ENCODE peak calls at places on chromosomes 6 and 20, in ten cellular contexts. I is AG04449; M is bronchial epithelial cell; Z is fibroblast of mammary gland; A is MG63; X is body of pancreas; O is PC-9; W is AG04450; U is Jurkat, Clone E6-1; D is mucosa of descending colon. J is an unnamed sample.
A peak's percentile ranks its signal among the peaks of the same experiment; 100 is the strongest.

GRCh38 chr6:154868143-154868594 is 126.9 kb upstream of the TIAM2 start:
- DNase-seq in I (no peak), A (no peak), X (no peak), D (no peak), O (no peak), U (peak; percentile 14), W (peak; percentile 34), Z (peak; percentile 75), M (peak; percentile 50), J (no peak)

GRCh38 chr20:22303523-22303922 is 280.8 kb downstream of the FOXA2 start:
- DNase-seq in Z (peak; percentile 7), D (no peak), A (no peak), O (no peak), U (no peak), X (no peak), I (no peak), W (no peak), M (no peak), J (no peak)

GRCh38 chr6:133680994-133681393 is 207.9 kb upstream of the TCF21 start:
- DNase-seq in M (no peak), O (no peak), A (no peak), I (no peak), U (no peak), Z (no peak), W (no peak), X (no peak), D (no peak), J (no peak)

GRCh38 chr6:63492476-63492875 is 79.8 kb upstream of the LOC128125822 start:
- DNase-seq in D (peak; percentile 44), A (no peak), O (no peak), W (no peak), Z (no peak), I (no peak), M (no peak), X (no peak), U (no peak), J (no peak)

GRCh38 chr6:91029211-91029610 is 442.3 kb upstream of the MAP3K7 start:
- DNase-seq in X (no peak), O (no peak), D (no peak), A (no peak), Z (no peak), I (no peak), U (no peak), M (no peak), W (no peak), J (no peak)

GRCh38 chr6:45136495-45136894 is 191.6 kb upstream of the RUNX2 start:
- DNase-seq in X (no peak), D (no peak), Z (no peak), W (no peak), O (no peak), U (no peak), A (no peak), I (no peak), M (no peak), J (no peak)

GRCh38 chr20:44621325-44621724 is 30.2 kb downstream of the ADA start:
- DNase-seq in I (no peak), D (no peak), Z (no peak), W (no peak), O (no peak), A (no peak), X (no peak), M (no peak), U (no peak), J (no peak)

GRCh38 chr6:170434821-170435155 is 118.3 kb downstream of the PSMB1 start:
- DNase-seq in I (no peak), M (no peak), W (no peak), U (no peak), D (no peak), O (no peak), Z (no peak), X (no peak), A (no peak), J (no peak)

GRCh38 chr6:28224131-28225055 is 682 bp upstream of the ZSCAN9 start:
- DNase-seq in A (no peak), U (no peak), Z (no peak), M (no peak), I (no peak), D (no peak), O (no peak), X (no peak), W (no peak), J (no peak)

GRCh38 chr6:33319939-33320314 is 2.4 kb upstream of the ZBTB22 start:
- DNase-seq in A (no peak), I (no peak), M (no peak), Z (no peak), X (no peak), U (no peak), O (no peak), D (no peak), W (no peak), J (no peak)
- H3K4me3 ChIP-seq in A (no peak overlapping the region), I (peak overlapping the region; percentile 34), M (no peak overlapping the region), Z (peak overlapping the region; percentile 23), X (no peak overlapping the region), U (no peak overlapping the region), O (no peak overlapping the region), D (no peak overlapping the region), W (peak overlapping the region; percentile 78), J (no peak overlapping the region)

GRCh38 chr20:6053776-6054688 is at the start of gene LRRN4:
- DNase-seq in O (peak; percentile 79), D (no peak), X (peak; percentile 34), U (no peak), M (peak; percentile 89), W (no peak), Z (peak; percentile 12), A (peak; percentile 10), I (no peak), J (peak; percentile 83)
- H3K4me3 ChIP-seq in O (peak within 1 kb of the TSS; percentile 10), D (no peak within 1 kb of the TSS), X (no peak within 1 kb of the TSS), U (no peak within 1 kb of the TSS), M (no peak within 1 kb of the TSS), W (no peak within 1 kb of the TSS), Z (no peak within 1 kb of the TSS), A (no peak within 1 kb of the TSS), I (peak within 1 kb of the TSS; percentile 3), J (no peak within 1 kb of the TSS)

GRCh38 chr20:59004763-59005522 is 2.1 kb downstream of the CTSZ start:
- DNase-seq in O (no peak), W (no peak), Z (no peak), A (no peak), I (no peak), U (peak; percentile 71), X (no peak), D (peak; percentile 77), M (no peak), J (peak; percentile 85)

GRCh38 chr20:59005523-59006166 is 1.4 kb downstream of the CTSZ start:
- DNase-seq in O (no peak), M (no peak), A (no peak), I (no peak), D (no peak), W (no peak), Z (no peak), X (no peak), U (no peak), J (peak; percentile 58)

GRCh38 chr20:59002874-59003399 is 4.1 kb downstream of the CTSZ start:
- DNase-seq in Z (peak; percentile 26), A (no peak), U (no peak), I (no peak), W (no peak), D (no peak), X (no peak), O (no peak), M (no peak), J (peak; percentile 71)

GRCh38 chr20:59003836-59004492 is 3.1 kb downstream of the CTSZ start:
- DNase-seq in X (no peak), A (no peak), W (no peak), M (no peak), U (no peak), Z (no peak), I (no peak), D (no peak), O (no peak), J (peak; percentile 65)

DNA sequence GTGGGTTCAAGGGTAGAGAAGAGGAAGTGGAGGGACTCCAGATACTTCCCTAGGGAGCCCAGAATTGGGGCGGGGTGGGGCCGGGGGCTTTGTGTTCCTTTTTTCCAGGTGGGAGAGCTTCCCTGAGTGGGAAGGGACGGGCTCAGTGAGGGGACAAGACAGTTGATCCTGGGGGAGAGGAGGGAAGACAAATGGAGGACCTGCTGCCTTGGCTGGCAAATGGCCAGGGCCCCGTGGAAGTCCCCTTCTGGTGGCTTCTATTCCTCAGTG is 2.6 kb downstream of the CTSZ start:
- DNase-seq in U (no peak), Z (no peak), A (no peak), D (peak; percentile 62), X (no peak), M (no peak), I (no peak), W (no peak), O (no peak), J (peak; percentile 78)
- H3K4me3 ChIP-seq in U (no peak overlapping the region), Z (no peak overlapping the region), A (no peak overlapping the region), D (no peak overlapping the region), X (no peak overlapping the region), M (no peak overlapping the region), I (no peak overlapping the region), W (no peak overlapping the region), O (no peak overlapping the region), J (no peak overlapping the region)

GRCh38 chr6:12081776-12082175 is 69.7 kb downstream of the HIVEP1 start:
- DNase-seq in D (no peak), M (no peak), Z (no peak), W (no peak), A (no peak), I (no peak), X (no peak), O (no peak), U (no peak), J (no peak)
- H3K4me3 ChIP-seq in D (no peak overlapping the region), M (no peak overlapping the region), Z (no peak overlapping the region), W (no peak overlapping the region), A (no peak overlapping the region), I (no peak overlapping the region), X (no peak overlapping the region), O (no peak overlapping the region), U (no peak overlapping the region), J (no peak overlapping the region)

J was measured in kidney.